ENCODE peak calls at places on chromosome 2, in six cellular contexts. One of them, this sample, is unnamed.

GRCh38 chr2:57906152-57906732 is 140.4 kb upstream of the VRK2 start:
- DNase-seq in GM12878: no peak
- DNase-seq in HCT116: no peak
- DNase-seq in HepG2: peak
- DNase-seq in H1: no peak
- DNase-seq in SK-N-SH: peak
- DNase-seq in this sample: peak

GRCh38 chr2:20106746-20107145 is 55.3 kb upstream of the LAPTM4A start:
- DNase-seq in GM12878: no peak
- DNase-seq in HCT116: no peak
- DNase-seq in HepG2: no peak
- DNase-seq in H1: peak
- DNase-seq in SK-N-SH: no peak
- DNase-seq in this sample: peak

GRCh38 chr2:85792783-85793441 is 39.1 kb downstream of the ATOH8 start:
- DNase-seq in GM12878: no peak
- DNase-seq in HCT116: no peak
- DNase-seq in HepG2: no peak
- DNase-seq in H1: no peak
- DNase-seq in SK-N-SH: peak
- DNase-seq in this sample: no peak

GRCh38 chr2:102826904-102827303 is 65.1 kb downstream of the TMEM182 start:
- DNase-seq in GM12878: no peak
- DNase-seq in HCT116: no peak
- DNase-seq in HepG2: no peak
- DNase-seq in H1: no peak
- DNase-seq in SK-N-SH: peak
- DNase-seq in this sample: no peak

GRCh38 chr2:223599646-223600009 is 2.5 kb downstream of the SCG2 start:
- DNase-seq in GM12878: no peak
- DNase-seq in HCT116: no peak
- DNase-seq in HepG2: no peak
- DNase-seq in H1: no peak
- DNase-seq in SK-N-SH: no peak
- DNase-seq in this sample: no peak

GRCh38 chr2:211823886-211824479 is 714.6 kb downstream of the ERBB4 start:
- DNase-seq in GM12878: no peak
- DNase-seq in HCT116: no peak
- DNase-seq in HepG2: no peak
- DNase-seq in H1: no peak
- DNase-seq in SK-N-SH: no peak
- DNase-seq in this sample: no peak

GRCh38 chr2:143379955-143380354 is 250.7 kb downstream of the ARHGAP15 start:
- DNase-seq in GM12878: no peak
- DNase-seq in HCT116: no peak
- DNase-seq in HepG2: no peak
- DNase-seq in H1: no peak
- DNase-seq in SK-N-SH: peak
- DNase-seq in this sample: no peak

GRCh38 chr2:61898810-61899209 is 6.7 kb upstream of the COMMD1 start:
- DNase-seq in GM12878: no peak
- DNase-seq in HCT116: no peak
- DNase-seq in HepG2: peak
- DNase-seq in H1: no peak
- DNase-seq in SK-N-SH: peak
- DNase-seq in this sample: peak

GRCh38 chr2:38613126-38613848 is 10.6 kb upstream of the HNRNPLL start:
- DNase-seq in GM12878: no peak
- DNase-seq in HCT116: no peak
- DNase-seq in HepG2: no peak
- DNase-seq in H1: no peak
- DNase-seq in SK-N-SH: no peak
- DNase-seq in this sample: no peak

GRCh38 chr2:26613241-26614204 is 27.6 kb downstream of the CIB4 start:
- DNase-seq in GM12878: no peak
- DNase-seq in HCT116: no peak
- DNase-seq in HepG2: no peak
- DNase-seq in H1: no peak
- DNase-seq in SK-N-SH: peak
- DNase-seq in this sample: no peak

GRCh38 chr2:108184421-108184820 is 55.3 kb upstream of the SULT1C3 start:
- DNase-seq in GM12878: no peak
- DNase-seq in HCT116: peak
- DNase-seq in HepG2: peak
- DNase-seq in H1: no peak
- DNase-seq in SK-N-SH: peak
- DNase-seq in this sample: no peak

GRCh38 chr2:153871231-153872221 is at the start of gene GALNT13:
- DNase-seq in GM12878: no peak
- DNase-seq in HCT116: no peak
- DNase-seq in HepG2: peak
- DNase-seq in H1: peak
- DNase-seq in SK-N-SH: peak
- DNase-seq in this sample: no peak

GRCh38 chr2:63406641-63407040 is 181.6 kb downstream of the WDPCP start:
- DNase-seq in GM12878: no peak
- DNase-seq in HCT116: no peak
- DNase-seq in HepG2: no peak
- DNase-seq in H1: no peak
- DNase-seq in SK-N-SH: no peak
- DNase-seq in this sample: no peak

GRCh38 chr2:61210332-61210981 is 48.5 kb downstream of the C2orf74 start:
- DNase-seq in GM12878: no peak
- DNase-seq in HCT116: no peak
- DNase-seq in HepG2: peak
- DNase-seq in H1: no peak
- DNase-seq in SK-N-SH: no peak
- DNase-seq in this sample: no peak

GRCh38 chr2:95232232-95232631 is 24.9 kb downstream of the ZNF892 start:
- DNase-seq in GM12878: no peak
- DNase-seq in HCT116: no peak
- DNase-seq in HepG2: no peak
- DNase-seq in H1: no peak
- DNase-seq in SK-N-SH: no peak
- DNase-seq in this sample: peak

GRCh38 chr2:36238126-36238525 is 117.5 kb upstream of the CRIM1 start:
- DNase-seq in GM12878: no peak
- DNase-seq in HCT116: no peak
- DNase-seq in HepG2: no peak
- DNase-seq in H1: no peak
- DNase-seq in SK-N-SH: no peak
- DNase-seq in this sample: no peak

GRCh38 chr2:63665806-63666205 is 77.0 kb downstream of the MDH1 start:
- DNase-seq in GM12878: no peak
- DNase-seq in HCT116: no peak
- DNase-seq in HepG2: no peak
- DNase-seq in H1: no peak
- DNase-seq in SK-N-SH: no peak
- DNase-seq in this sample: no peak

GRCh38 chr2:64019083-64019974 is at the start of gene VPS54:
- DNase-seq in GM12878: no peak
- DNase-seq in HCT116: peak
- DNase-seq in HepG2: peak
- DNase-seq in H1: no peak
- DNase-seq in SK-N-SH: peak
- DNase-seq in this sample: peak

GRCh38 chr2:63628543-63628942 is 39.8 kb downstream of the MDH1 start:
- DNase-seq in GM12878: no peak
- DNase-seq in HCT116: no peak
- DNase-seq in HepG2: no peak
- DNase-seq in H1: no peak
- DNase-seq in SK-N-SH: no peak
- DNase-seq in this sample: no peak

GRCh38 chr2:20225294-20226151 is 593 bp upstream of the SDC1 start:
- DNase-seq in GM12878: no peak
- DNase-seq in HCT116: peak
- DNase-seq in HepG2: peak
- DNase-seq in H1: peak
- DNase-seq in SK-N-SH: no peak
- DNase-seq in this sample: peak

GRCh38 chr2:74559912-74560311 is 5.4 kb downstream of the DOK1 start:
- DNase-seq in GM12878: no peak
- DNase-seq in HCT116: no peak
- DNase-seq in HepG2: no peak
- DNase-seq in H1: no peak
- DNase-seq in SK-N-SH: no peak
- DNase-seq in this sample: no peak

GRCh38 chr2:108370080-108370479 is 7.7 kb upstream of the SULT1C4 start:
- DNase-seq in GM12878: no peak
- DNase-seq in HCT116: no peak
- DNase-seq in HepG2: peak
- DNase-seq in H1: no peak
- DNase-seq in SK-N-SH: no peak
- DNase-seq in this sample: no peak

GRCh38 chr2:40384714-40385113 is 67.2 kb downstream of the SLC8A1 start:
- DNase-seq in GM12878: no peak
- DNase-seq in HCT116: no peak
- DNase-seq in HepG2: no peak
- DNase-seq in H1: no peak
- DNase-seq in SK-N-SH: no peak
- DNase-seq in this sample: no peak

GRCh38 chr2:13009027-13009426 is 292.3 kb downstream of the TRIB2 start:
- DNase-seq in GM12878: no peak
- DNase-seq in HCT116: no peak
- DNase-seq in HepG2: no peak
- DNase-seq in H1: no peak
- DNase-seq in SK-N-SH: no peak
- DNase-seq in this sample: no peak

GRCh38 chr2:26477126-26477910 is 606 bp downstream of the OTOF start:
- DNase-seq in GM12878: no peak
- DNase-seq in HCT116: no peak
- DNase-seq in HepG2: no peak
- DNase-seq in H1: no peak
- DNase-seq in SK-N-SH: no peak
- DNase-seq in this sample: no peak

GRCh38 chr2:118249970-118250369 is 161.7 kb downstream of the INSIG2 start:
- DNase-seq in GM12878: no peak
- DNase-seq in HCT116: no peak
- DNase-seq in HepG2: no peak
- DNase-seq in H1: no peak
- DNase-seq in SK-N-SH: no peak
- DNase-seq in this sample: no peak

GRCh38 chr2:157938556-157938955 is 62.4 kb upstream of the ACVR1 start:
- DNase-seq in GM12878: no peak
- DNase-seq in HCT116: no peak
- DNase-seq in HepG2: no peak
- DNase-seq in H1: no peak
- DNase-seq in SK-N-SH: no peak
- DNase-seq in this sample: no peak

GRCh38 chr2:45962522-45962921 is 311.0 kb downstream of the PRKCE start:
- DNase-seq in GM12878: no peak
- DNase-seq in HCT116: peak
- DNase-seq in HepG2: no peak
- DNase-seq in H1: no peak
- DNase-seq in SK-N-SH: peak
- DNase-seq in this sample: peak

GRCh38 chr2:32947484-32948143 is 861 bp downstream of the LTBP1 start:
- DNase-seq in GM12878: no peak
- DNase-seq in HCT116: no peak
- DNase-seq in HepG2: no peak
- DNase-seq in H1: no peak
- DNase-seq in SK-N-SH: peak
- DNase-seq in this sample: peak

GRCh38 chr2:240736281-240737250 is 44.9 kb downstream of the AQP12A start:
- DNase-seq in GM12878: no peak
- DNase-seq in HCT116: no peak
- DNase-seq in HepG2: no peak
- DNase-seq in H1: no peak
- DNase-seq in SK-N-SH: no peak
- DNase-seq in this sample: no peak

GRCh38 chr2:240733803-240734495 is 42.3 kb downstream of the AQP12A start:
- DNase-seq in GM12878: no peak
- DNase-seq in HCT116: no peak
- DNase-seq in HepG2: no peak
- DNase-seq in H1: no peak
- DNase-seq in SK-N-SH: no peak
- DNase-seq in this sample: no peak

GRCh38 chr2:240732911-240733622 is 41.4 kb downstream of the AQP12A start:
- DNase-seq in GM12878: no peak
- DNase-seq in HCT116: no peak
- DNase-seq in HepG2: no peak
- DNase-seq in H1: no peak
- DNase-seq in SK-N-SH: no peak
- DNase-seq in this sample: no peak

GRCh38 chr2:240735476-240735875 is 43.8 kb downstream of the AQP12A start:
- DNase-seq in GM12878: no peak
- DNase-seq in HCT116: no peak
- DNase-seq in HepG2: no peak
- DNase-seq in H1: no peak
- DNase-seq in SK-N-SH: no peak
- DNase-seq in this sample: no peak

DNA sequence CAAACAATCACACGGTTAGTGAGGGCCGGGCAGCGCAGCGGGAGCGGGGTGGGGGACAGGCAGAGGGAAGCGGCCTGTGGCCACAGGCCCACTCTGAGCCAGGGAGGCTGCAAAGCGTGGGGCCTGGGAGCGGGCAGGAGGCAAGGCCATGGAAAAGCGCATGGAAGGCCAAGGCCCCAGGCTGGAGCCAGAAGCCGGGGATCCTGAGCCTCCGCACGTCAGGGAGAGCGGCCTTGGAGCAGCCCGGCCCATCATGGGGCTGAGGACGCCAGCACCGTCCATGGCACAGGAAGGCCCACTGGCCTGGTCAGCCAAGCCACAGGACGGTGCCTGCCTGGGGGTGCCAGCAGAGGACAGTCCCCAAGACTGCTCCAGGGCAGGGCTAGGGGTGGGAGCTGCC is 43.1 kb downstream of the AQP12A start:
- DNase-seq in GM12878: no peak
- DNase-seq in HCT116: no peak
- DNase-seq in HepG2: no peak
- DNase-seq in H1: no peak
- DNase-seq in SK-N-SH: no peak
- DNase-seq in this sample: no peak
- TF ChIP-seq JUND in GM12878: no peak
- TF ChIP-seq JUND in HCT116: no peak
- TF ChIP-seq JUND in HepG2: no peak
- TF ChIP-seq JUND in H1: no peak
- TF ChIP-seq JUND in SK-N-SH: no peak
- TF ChIP-seq JUND in this sample: no peak

GRCh38 chr2:11236335-11236734 is 81.1 kb downstream of the SLC66A3 start:
- DNase-seq in GM12878: no peak
- DNase-seq in HCT116: no peak
- DNase-seq in HepG2: no peak
- DNase-seq in H1: no peak
- DNase-seq in SK-N-SH: no peak
- DNase-seq in this sample: no peak
- TF ChIP-seq JUND in GM12878: no peak
- TF ChIP-seq JUND in HCT116: no peak
- TF ChIP-seq JUND in HepG2: no peak
- TF ChIP-seq JUND in H1: no peak
- TF ChIP-seq JUND in SK-N-SH: no peak
- TF ChIP-seq JUND in this sample: no peak

GRCh38 chr2:175049671-175050070 is 44.5 kb upstream of the CHN1 start:
- DNase-seq in GM12878: no peak
- DNase-seq in HCT116: no peak
- DNase-seq in HepG2: no peak
- DNase-seq in H1: no peak
- DNase-seq in SK-N-SH: no peak
- DNase-seq in this sample: no peak
- TF ChIP-seq JUND in GM12878: no peak
- TF ChIP-seq JUND in HCT116: no peak
- TF ChIP-seq JUND in HepG2: no peak
- TF ChIP-seq JUND in H1: no peak
- TF ChIP-seq JUND in SK-N-SH: no peak
- TF ChIP-seq JUND in this sample: no peak

GRCh38 chr2:27672723-27673486 is 9.2 kb downstream of the SLC4A1AP start:
- DNase-seq in GM12878: no peak
- DNase-seq in HCT116: no peak
- DNase-seq in HepG2: no peak
- DNase-seq in H1: no peak
- DNase-seq in SK-N-SH: no peak
- DNase-seq in this sample: no peak
- TF ChIP-seq JUND in GM12878: no peak
- TF ChIP-seq JUND in HCT116: no peak
- TF ChIP-seq JUND in HepG2: no peak
- TF ChIP-seq JUND in H1: no peak
- TF ChIP-seq JUND in SK-N-SH: no peak
- TF ChIP-seq JUND in this sample: no peak